ENCODE peak calls at places on chromosomes 2 and 18, in four cellular contexts. One of them, this sample, is unnamed.
A peak's percentile ranks its signal among the peaks of the same experiment; 100 is the strongest.

GRCh38 chr18:77566604-77567003 is 317.0 kb downstream of the GALR1 start:
- DNase-seq in stimulated activated CD8-positive, alpha-beta memory T cell treated with anti-CD3 and anti-CD28 coated beads, Interleukin-12 subunit alpha, Interleukin-12 subunit beta, amount 100 ng/mL, for 1 hour: no peak
- DNase-seq in adipocyte: no peak
- DNase-seq in CD4-positive, alpha-beta memory T cell: no peak
- DNase-seq in this sample: no peak

GRCh38 chr2:43236256-43236655 is 9.8 kb upstream of the ZFP36L2 start:
- DNase-seq in stimulated activated CD8-positive, alpha-beta memory T cell treated with anti-CD3 and anti-CD28 coated beads, Interleukin-12 subunit alpha, Interleukin-12 subunit beta, amount 100 ng/mL, for 1 hour: no peak
- DNase-seq in adipocyte: no peak
- DNase-seq in CD4-positive, alpha-beta memory T cell: no peak
- DNase-seq in this sample: no peak

GRCh38 chr2:234852035-234852434 is 99.8 kb upstream of the SH3BP4 start:
- DNase-seq in stimulated activated CD8-positive, alpha-beta memory T cell treated with anti-CD3 and anti-CD28 coated beads, Interleukin-12 subunit alpha, Interleukin-12 subunit beta, amount 100 ng/mL, for 1 hour: no peak
- DNase-seq in adipocyte: no peak
- DNase-seq in CD4-positive, alpha-beta memory T cell: no peak
- DNase-seq in this sample: no peak

GRCh38 chr2:240645346-240646060 is 20.2 kb downstream of the GPR35 start:
- DNase-seq in stimulated activated CD8-positive, alpha-beta memory T cell treated with anti-CD3 and anti-CD28 coated beads, Interleukin-12 subunit alpha, Interleukin-12 subunit beta, amount 100 ng/mL, for 1 hour: no peak
- DNase-seq in adipocyte: no peak
- DNase-seq in CD4-positive, alpha-beta memory T cell: no peak
- DNase-seq in this sample: no peak

GRCh38 chr2:26645792-26646191 is 4.6 kb upstream of the CIB4 start:
- DNase-seq in stimulated activated CD8-positive, alpha-beta memory T cell treated with anti-CD3 and anti-CD28 coated beads, Interleukin-12 subunit alpha, Interleukin-12 subunit beta, amount 100 ng/mL, for 1 hour: no peak
- DNase-seq in adipocyte: no peak
- DNase-seq in CD4-positive, alpha-beta memory T cell: no peak
- DNase-seq in this sample: no peak

GRCh38 chr2:47654790-47655562 is 128.0 kb upstream of the MSH6 start:
- DNase-seq in stimulated activated CD8-positive, alpha-beta memory T cell treated with anti-CD3 and anti-CD28 coated beads, Interleukin-12 subunit alpha, Interleukin-12 subunit beta, amount 100 ng/mL, for 1 hour: no peak
- DNase-seq in adipocyte: no peak
- DNase-seq in CD4-positive, alpha-beta memory T cell: no peak
- DNase-seq in this sample: no peak

GRCh38 chr2:133863106-133863800 is 295.0 kb upstream of the NCKAP5 start:
- DNase-seq in stimulated activated CD8-positive, alpha-beta memory T cell treated with anti-CD3 and anti-CD28 coated beads, Interleukin-12 subunit alpha, Interleukin-12 subunit beta, amount 100 ng/mL, for 1 hour: no peak
- DNase-seq in adipocyte: no peak
- DNase-seq in CD4-positive, alpha-beta memory T cell: no peak
- DNase-seq in this sample: no peak

GRCh38 chr18:12838178-12838634 is 45.8 kb downstream of the PTPN2 start:
- DNase-seq in stimulated activated CD8-positive, alpha-beta memory T cell treated with anti-CD3 and anti-CD28 coated beads, Interleukin-12 subunit alpha, Interleukin-12 subunit beta, amount 100 ng/mL, for 1 hour: no peak
- DNase-seq in adipocyte: peak; percentile 94
- DNase-seq in CD4-positive, alpha-beta memory T cell: no peak
- DNase-seq in this sample: peak; percentile 78

GRCh38 chr2:152088006-152088405 is 10.8 kb downstream of the CACNB4 start:
- DNase-seq in stimulated activated CD8-positive, alpha-beta memory T cell treated with anti-CD3 and anti-CD28 coated beads, Interleukin-12 subunit alpha, Interleukin-12 subunit beta, amount 100 ng/mL, for 1 hour: no peak
- DNase-seq in adipocyte: no peak
- DNase-seq in CD4-positive, alpha-beta memory T cell: no peak
- DNase-seq in this sample: no peak

GRCh38 chr2:236988690-236989639 is 96.7 kb upstream of the COPS8 start:
- DNase-seq in stimulated activated CD8-positive, alpha-beta memory T cell treated with anti-CD3 and anti-CD28 coated beads, Interleukin-12 subunit alpha, Interleukin-12 subunit beta, amount 100 ng/mL, for 1 hour: no peak
- DNase-seq in adipocyte: peak; percentile 31
- DNase-seq in CD4-positive, alpha-beta memory T cell: no peak
- DNase-seq in this sample: no peak

GRCh38 chr2:75102011-75102410 is 97.3 kb downstream of the TACR1 start:
- DNase-seq in stimulated activated CD8-positive, alpha-beta memory T cell treated with anti-CD3 and anti-CD28 coated beads, Interleukin-12 subunit alpha, Interleukin-12 subunit beta, amount 100 ng/mL, for 1 hour: no peak
- DNase-seq in adipocyte: no peak
- DNase-seq in CD4-positive, alpha-beta memory T cell: no peak
- DNase-seq in this sample: no peak

This sample was measured in BJ.